ENCODE peak calls at places on chromosomes 5 and 9, in four cellular contexts. N, B, M and S are unnamed samples.

GRCh38 chr9:92439921-92440750 is 15.9 kb upstream of the OMD start:
- DNase-seq in N (no peak), B (no peak), M (no peak), S (no peak)

GRCh38 chr5:154260860-154261235 is 70.3 kb downstream of the GALNT10 start:
- DNase-seq in N (no peak), B (no peak), M (no peak), S (no peak)

GRCh38 chr9:112249277-112249676 is 74.2 kb upstream of the SUSD1 start:
- DNase-seq in N (peak; percentile 54), B (no peak), M (no peak), S (no peak)

GRCh38 chr9:94812343-94812742 is 85.8 kb downstream of the AOPEP start:
- DNase-seq in N (peak; percentile 12), B (no peak), M (no peak), S (no peak)

GRCh38 chr5:57277085-57277484 is 103.2 kb downstream of the GPBP1 start:
- DNase-seq in N (peak; percentile 21), B (no peak), M (no peak), S (no peak)

GRCh38 chr5:72126796-72127195 is 19.5 kb downstream of the MAP1B start:
- DNase-seq in N (no peak), B (no peak), M (no peak), S (no peak)

GRCh38 chr5:178090856-178091255 is 22.5 kb upstream of the N4BP3 start:
- DNase-seq in N (peak; percentile 26), B (no peak), M (no peak), S (no peak)

GRCh38 chr5:178068293-178068692 is 45.0 kb upstream of the N4BP3 start:
- DNase-seq in N (peak; percentile 23), B (no peak), M (no peak), S (no peak)

GRCh38 chr5:35117960-35118359 is 70.2 kb upstream of the AGXT2 start:
- DNase-seq in N (peak; percentile 39), B (no peak), M (no peak), S (no peak)

GRCh38 chr5:158246661-158247060 is 387.7 kb upstream of the CLINT1 start:
- DNase-seq in N (no peak), B (no peak), M (no peak), S (no peak)

GRCh38 chr5:68459093-68459492 is 243.5 kb downstream of the PIK3R1 start:
- DNase-seq in N (no peak), B (no peak), M (no peak), S (no peak)

GRCh38 chr9:14806941-14807340 is 84.4 kb upstream of the CER1 start:
- DNase-seq in N (no peak), B (no peak), M (no peak), S (no peak)

GRCh38 chr9:134177624-134178393 is 13.4 kb upstream of the RNU6ATAC start:
- DNase-seq in N (no peak), B (no peak), M (peak; percentile 56), S (no peak)

GRCh38 chr5:20556364-20556763 is 568.4 kb upstream of the CDH18 start:
- DNase-seq in N (no peak), B (no peak), M (no peak), S (no peak)

GRCh38 chr5:41527201-41527779 is 16.9 kb upstream of the PLCXD3 start:
- DNase-seq in N (no peak), B (no peak), M (peak; percentile 70), S (no peak)

GRCh38 chr5:1282139-1282992 is 12.5 kb downstream of the TERT start:
- DNase-seq in N (no peak), B (no peak), M (no peak), S (no peak)

GRCh38 chr9:2132484-2133082 is 117.4 kb downstream of the SMARCA2 start:
- DNase-seq in N (no peak), B (no peak), M (no peak), S (no peak)

GRCh38 chr9:18632624-18633407 is 158.9 kb downstream of the ADAMTSL1 start:
- DNase-seq in N (no peak), B (no peak), M (peak; percentile 82), S (no peak)

GRCh38 chr9:129865668-129866320 is 30.5 kb downstream of the USP20 start:
- DNase-seq in N (no peak), B (no peak), M (no peak), S (no peak)

GRCh38 chr9:129868033-129868395 is 32.8 kb downstream of the USP20 start:
- DNase-seq in N (no peak), B (no peak), M (no peak), S (no peak)

GRCh38 chr9:129868571-129869486 is 33.6 kb downstream of the USP20 start:
- DNase-seq in N (no peak), B (no peak), M (no peak), S (no peak)

GRCh38 chr9:129866373-129867137 is 31.3 kb downstream of the USP20 start:
- DNase-seq in N (no peak), B (no peak), M (no peak), S (no peak)

DNA sequence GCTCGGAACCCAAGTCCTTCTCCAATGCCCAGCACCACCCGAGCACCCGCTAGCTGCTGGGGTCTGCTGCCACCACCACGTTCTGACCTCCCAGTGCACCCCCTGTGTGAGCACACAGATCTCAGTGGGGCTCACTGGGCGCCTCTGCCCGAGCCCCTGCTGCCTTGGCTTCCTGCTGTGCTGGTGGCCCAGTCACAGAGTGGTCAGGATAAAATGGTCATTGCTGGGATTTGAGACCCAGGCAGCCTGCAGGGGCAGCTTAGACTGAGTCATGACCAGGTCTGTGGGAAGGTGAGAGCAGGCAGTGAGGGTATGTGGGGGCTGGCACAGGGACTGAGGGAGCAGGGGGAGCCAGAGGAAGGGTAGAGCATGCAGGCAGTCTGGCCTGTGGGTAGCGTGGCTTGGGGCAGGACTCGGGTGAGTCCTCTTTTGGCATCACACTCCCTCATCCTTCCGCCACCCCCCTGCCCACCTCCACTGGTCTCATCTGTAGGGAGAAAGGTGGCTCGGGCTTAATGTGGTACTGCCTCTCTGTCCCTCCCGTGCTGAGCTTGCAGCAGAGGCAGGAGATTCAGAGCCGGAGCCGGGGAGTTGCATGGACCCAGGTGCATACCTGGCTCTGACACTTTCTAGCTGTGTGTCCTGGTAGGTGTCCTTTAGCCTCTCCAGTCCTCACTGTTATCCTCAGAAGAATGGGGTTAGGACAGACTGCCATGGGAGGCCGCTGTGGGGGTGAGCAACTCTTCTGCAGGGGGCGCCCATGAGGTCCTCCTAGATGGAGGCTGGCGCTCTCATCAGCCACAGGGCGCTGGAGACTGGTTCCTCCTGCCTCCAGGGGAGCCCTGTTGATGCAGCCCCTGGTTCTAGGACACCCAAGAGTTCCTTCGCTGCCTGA is 32.1 kb downstream of the USP20 start:
- DNase-seq in N (no peak), B (no peak), M (no peak), S (no peak)
- TF ChIP-seq CTCF in N (no peak), B (no peak), M (no peak), S (no peak)

GRCh38 chr5:11384441-11385250 is 519.6 kb downstream of the CTNND2 start:
- DNase-seq in N (no peak), B (no peak), M (no peak), S (no peak)
- TF ChIP-seq CTCF in N (no peak), B (no peak), M (no peak), S (peak; percentile 34)

GRCh38 chr9:5671711-5672353 is 42.9 kb downstream of the RIC1 start:
- DNase-seq in N (peak; percentile 23), B (no peak), M (no peak), S (no peak)
- TF ChIP-seq CTCF in N (no peak), B (no peak), M (no peak), S (no peak)

DNA sequence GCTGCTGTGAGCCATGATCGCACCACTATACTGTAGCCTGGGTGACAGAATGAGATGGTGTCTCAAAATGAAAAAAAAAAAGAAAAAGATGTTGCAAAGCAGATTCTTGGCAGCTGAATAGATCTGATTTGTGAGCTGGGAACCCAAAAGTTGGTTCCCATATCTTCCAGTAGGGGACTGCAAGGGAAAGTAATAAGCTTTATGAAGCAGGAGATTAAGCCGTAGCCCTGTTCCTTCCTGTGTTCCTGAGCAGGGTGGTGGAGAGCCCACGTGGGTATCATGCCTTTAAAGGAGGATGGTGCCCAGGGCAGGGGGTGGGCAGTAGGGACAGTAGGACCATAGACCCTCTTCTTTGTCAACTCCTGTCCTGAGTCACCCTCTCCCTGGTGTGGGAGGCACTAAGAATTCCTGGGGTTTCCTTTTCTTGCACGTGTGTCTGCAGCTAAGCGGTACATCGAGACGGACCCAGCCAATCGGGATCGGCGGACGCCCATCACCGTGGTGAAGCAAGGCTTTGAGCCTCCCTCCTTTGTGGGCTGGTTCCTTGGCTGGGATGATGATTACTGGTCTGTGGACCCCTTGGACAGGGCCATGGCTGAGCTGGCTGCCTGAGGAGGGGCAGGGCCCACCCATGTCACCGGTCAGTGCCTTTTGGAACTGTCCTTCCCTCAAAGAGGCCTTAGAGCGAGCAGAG is 37.9 kb downstream of the STOM start:
- DNase-seq in N (no peak), B (no peak), M (no peak), S (no peak)
- TF ChIP-seq CTCF in N (no peak), B (no peak), M (peak; percentile 51), S (peak; percentile 26)

GRCh38 chr5:135561266-135561665 is 17.5 kb downstream of the CXCL14 start:
- DNase-seq in N (no peak), B (no peak), M (no peak), S (no peak)

GRCh38 chr5:135555530-135555929 is 19.8 kb upstream of the NEUROG1 start:
- DNase-seq in N (no peak), B (no peak), M (no peak), S (no peak)

GRCh38 chr5:135560858-135561257 is 17.9 kb downstream of the CXCL14 start:
- DNase-seq in N (peak; percentile 84), B (peak; percentile 34), M (peak; percentile 76), S (peak; percentile 78)

GRCh38 chr5:135557034-135557838 is 21.5 kb upstream of the NEUROG1 start:
- DNase-seq in N (no peak), B (no peak), M (no peak), S (no peak)

GRCh38 chr5:135559342-135559741 is 19.4 kb downstream of the CXCL14 start:
- DNase-seq in N (peak; percentile 30), B (no peak), M (no peak), S (no peak)
- TF ChIP-seq CTCF in N (no peak), B (no peak), M (no peak), S (no peak)

GRCh38 chr5:143442398-143442797 is 38.9 kb upstream of the NR3C1 start:
- DNase-seq in N (no peak), B (no peak), M (no peak), S (no peak)
- TF ChIP-seq CTCF in N (no peak), B (no peak), M (no peak), S (no peak)

GRCh38 chr9:12554636-12555035 is 138.5 kb upstream of the TYRP1 start:
- DNase-seq in N (no peak), B (no peak), M (no peak), S (no peak)
- TF ChIP-seq CTCF in N (no peak), B (no peak), M (no peak), S (peak; percentile 52)